ENCODE peak calls at places on chromosomes 16 and 17, in nine cellular contexts. E is psoas muscle; O is CD8-positive, alpha-beta T cell; G is DND-41; B is GM23248; L is HepG2; U is heart left ventricle; D is aorta; X is transverse colon. V is an unnamed sample. For H3K4me1, the result is how much of the 10 kb centered on the place peaks cover.

GRCh38 chr16:8594149-8594666 is 3.9 kb upstream of the TMEM114 start:
- DNase-seq in E (no peak), O (no peak), G (no peak), B (no peak), L (no peak), U (no peak), D (no peak), X (no peak), V (no peak)

GRCh38 chr17:30093463-30094147 is 23.0 kb upstream of the NSRP1 start:
- DNase-seq in E (peak), O (peak), G (peak), B (peak), L (peak), U (peak), D (no peak), X (peak), V (peak)

GRCh38 chr16:73956592-73957495 is 339.8 kb upstream of the PSMD7 start:
- DNase-seq in E (no peak), O (no peak), G (peak), B (peak), L (peak), U (peak), D (peak), X (peak), V (no peak)

GRCh38 chr17:2931426-2931825 is 132.0 kb downstream of the OR1D5 start:
- DNase-seq in E (no peak), O (no peak), G (no peak), B (no peak), L (peak), U (no peak), D (no peak), X (no peak), V (no peak)

GRCh38 chr17:72244494-72244893 is 123.7 kb downstream of the SOX9 start:
- DNase-seq in E (no peak), O (no peak), G (no peak), B (no peak), L (no peak), U (no peak), D (no peak), X (no peak), V (no peak)

GRCh38 chr17:10089221-10089799 is 109.1 kb downstream of the GAS7 start:
- DNase-seq in E (no peak), O (no peak), G (no peak), B (no peak), L (no peak), U (no peak), D (no peak), X (no peak), V (no peak)

GRCh38 chr16:22189473-22190168 is 16.5 kb upstream of the EEF2K start:
- DNase-seq in E (peak), O (peak), G (peak), B (peak), L (no peak), U (peak), D (peak), X (peak), V (peak)

GRCh38 chr17:75723201-75723930 is 2.1 kb downstream of the ITGB4 start:
- DNase-seq in E (no peak), O (no peak), G (no peak), B (peak), L (no peak), U (no peak), D (no peak), X (peak), V (no peak)

GRCh38 chr16:2912330-2913199 is 834 bp downstream of the FLYWCH1 start:
- DNase-seq in E (peak), O (no peak), G (peak), B (peak), L (peak), U (no peak), D (peak), X (peak), V (no peak)

GRCh38 chr17:73969956-73970355 is 233.5 kb upstream of the RPL38 start:
- DNase-seq in E (no peak), O (no peak), G (no peak), B (no peak), L (no peak), U (peak), D (peak), X (peak), V (no peak)

GRCh38 chr16:17519556-17519955 is 48.8 kb upstream of the XYLT1 start:
- DNase-seq in E (no peak), O (no peak), G (no peak), B (no peak), L (no peak), U (no peak), D (no peak), X (no peak), V (no peak)

GRCh38 chr16:66996324-66996982 is 8.1 kb downstream of the CES4A start:
- DNase-seq in E (peak), O (no peak), G (no peak), B (peak), L (peak), U (no peak), D (peak), X (no peak), V (no peak)

GRCh38 chr16:13055480-13055879 is 154.1 kb downstream of the SHISA9 start:
- DNase-seq in E (no peak), O (no peak), G (no peak), B (no peak), L (no peak), U (no peak), D (no peak), X (no peak), V (no peak)

GRCh38 chr17:35084987-35085386 is 21.5 kb upstream of the RFFL start:
- DNase-seq in E (no peak), O (no peak), G (no peak), B (peak), L (no peak), U (no peak), D (no peak), X (peak), V (no peak)
- H3K4me1 ChIP-seq in E (under half), O (half or more), G (under half), B (under half), L (half or more), U (under half), D (under half), X (half or more), V (half or more)

DNA sequence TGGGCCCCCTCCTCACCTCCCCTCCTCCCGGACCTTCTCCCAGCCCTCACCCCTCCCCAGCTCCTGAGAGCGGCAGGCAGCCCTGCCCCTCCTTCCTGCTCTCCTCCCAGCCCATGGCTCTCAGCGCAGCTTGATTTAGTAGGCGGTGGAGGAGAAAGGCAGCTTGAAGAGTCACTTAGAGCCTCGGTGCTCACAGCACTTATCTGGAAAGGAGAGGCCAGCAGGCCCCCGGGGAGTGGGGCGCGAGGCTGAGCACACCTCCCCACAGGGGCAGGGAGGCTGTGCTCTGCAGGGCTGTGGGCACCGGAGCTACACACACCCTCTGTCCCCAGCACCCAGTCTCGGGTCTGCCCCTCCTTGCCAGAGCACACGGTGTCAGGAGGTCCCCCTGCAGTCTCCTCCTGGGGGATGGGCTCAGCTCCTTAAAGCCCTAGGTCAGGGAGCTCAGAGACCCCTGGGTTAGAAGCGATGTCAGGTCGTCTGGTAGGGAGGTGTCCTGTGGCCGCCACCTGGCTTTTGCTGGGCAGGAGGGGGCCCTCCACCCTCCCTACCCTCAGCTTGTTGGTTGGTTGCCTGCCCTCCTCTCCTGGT is 151.2 kb upstream of the GSE1 start:
- DNase-seq in E (no peak), O (no peak), G (peak), B (peak), L (no peak), U (no peak), D (no peak), X (no peak), V (no peak)
- H3K4me3 ChIP-seq in E (peak), O (peak), G (peak), B (peak), L (no peak), U (peak), D (no peak), X (peak), V (peak)

GRCh38 chr17:7881655-7882054 is 6.9 kb upstream of the CHD3 start:
- DNase-seq in E (no peak), O (no peak), G (no peak), B (no peak), L (no peak), U (no peak), D (no peak), X (no peak), V (no peak)
- H3K27ac ChIP-seq in E (no peak), O (no peak), G (no peak), B (no peak), L (no peak), U (no peak), D (no peak), X (peak), V (no peak)

GRCh38 chr16:27425961-27426360 is 24.0 kb downstream of the IL21R start:
- DNase-seq in E (no peak), O (no peak), G (no peak), B (no peak), L (no peak), U (no peak), D (no peak), X (no peak), V (no peak)

GRCh38 chr16:27426423-27427408 is 24.7 kb downstream of the IL21R start:
- DNase-seq in E (no peak), O (peak), G (peak), B (peak), L (peak), U (peak), D (peak), X (peak), V (peak)

GRCh38 chr16:27429330-27429871 is 27.4 kb downstream of the IL21R start:
- DNase-seq in E (no peak), O (no peak), G (no peak), B (no peak), L (no peak), U (peak), D (no peak), X (no peak), V (no peak)

GRCh38 chr16:27428035-27428785 is 26.2 kb downstream of the IL21R start:
- DNase-seq in E (no peak), O (no peak), G (no peak), B (no peak), L (no peak), U (peak), D (no peak), X (no peak), V (peak)

GRCh38 chr16:27427538-27427937 is 25.6 kb downstream of the IL21R start:
- DNase-seq in E (no peak), O (no peak), G (no peak), B (no peak), L (no peak), U (peak), D (no peak), X (no peak), V (no peak)
- H3K4me1 ChIP-seq in E (under half), O (under half), G (under half), B (under half), L (under half), U (under half), D (under half), X (under half), V (under half)

GRCh38 chr17:28898261-28898955 is 875 bp upstream of the FLOT2 start:
- DNase-seq in E (no peak), O (no peak), G (no peak), B (no peak), L (no peak), U (no peak), D (no peak), X (no peak), V (no peak)

GRCh38 chr17:28896491-28896883 is 1.0 kb downstream of the FLOT2 start:
- DNase-seq in E (no peak), O (no peak), G (no peak), B (peak), L (no peak), U (no peak), D (no peak), X (no peak), V (no peak)

GRCh38 chr17:28895794-28896447 is 1.6 kb downstream of the FLOT2 start:
- DNase-seq in E (no peak), O (no peak), G (no peak), B (no peak), L (no peak), U (no peak), D (no peak), X (no peak), V (no peak)

GRCh38 chr17:28897769-28898259 is 281 bp upstream of the FLOT2 start:
- DNase-seq in E (no peak), O (no peak), G (no peak), B (no peak), L (no peak), U (no peak), D (peak), X (no peak), V (no peak)

GRCh38 chr17:28896884-28897768 is at the start of gene FLOT2:
- DNase-seq in E (peak), O (peak), G (peak), B (peak), L (peak), U (peak), D (peak), X (peak), V (peak)
- H3K4me3 ChIP-seq in E (peak), O (peak), G (peak), B (peak), L (peak), U (peak), D (peak), X (peak), V (peak)

GRCh38 chr17:17576772-17577234 is 14.7 kb downstream of the PEMT start:
- DNase-seq in E (no peak), O (no peak), G (no peak), B (no peak), L (no peak), U (no peak), D (no peak), X (no peak), V (no peak)

GRCh38 chr17:17572010-17572785 is 19.3 kb downstream of the PEMT start:
- DNase-seq in E (no peak), O (no peak), G (no peak), B (no peak), L (peak), U (no peak), D (no peak), X (no peak), V (no peak)

GRCh38 chr17:17577373-17577772 is 14.1 kb downstream of the PEMT start:
- DNase-seq in E (no peak), O (no peak), G (no peak), B (no peak), L (no peak), U (no peak), D (no peak), X (no peak), V (no peak)

GRCh38 chr17:17573912-17574311 is 17.6 kb downstream of the PEMT start:
- DNase-seq in E (no peak), O (no peak), G (no peak), B (no peak), L (no peak), U (no peak), D (no peak), X (no peak), V (no peak)

DNA sequence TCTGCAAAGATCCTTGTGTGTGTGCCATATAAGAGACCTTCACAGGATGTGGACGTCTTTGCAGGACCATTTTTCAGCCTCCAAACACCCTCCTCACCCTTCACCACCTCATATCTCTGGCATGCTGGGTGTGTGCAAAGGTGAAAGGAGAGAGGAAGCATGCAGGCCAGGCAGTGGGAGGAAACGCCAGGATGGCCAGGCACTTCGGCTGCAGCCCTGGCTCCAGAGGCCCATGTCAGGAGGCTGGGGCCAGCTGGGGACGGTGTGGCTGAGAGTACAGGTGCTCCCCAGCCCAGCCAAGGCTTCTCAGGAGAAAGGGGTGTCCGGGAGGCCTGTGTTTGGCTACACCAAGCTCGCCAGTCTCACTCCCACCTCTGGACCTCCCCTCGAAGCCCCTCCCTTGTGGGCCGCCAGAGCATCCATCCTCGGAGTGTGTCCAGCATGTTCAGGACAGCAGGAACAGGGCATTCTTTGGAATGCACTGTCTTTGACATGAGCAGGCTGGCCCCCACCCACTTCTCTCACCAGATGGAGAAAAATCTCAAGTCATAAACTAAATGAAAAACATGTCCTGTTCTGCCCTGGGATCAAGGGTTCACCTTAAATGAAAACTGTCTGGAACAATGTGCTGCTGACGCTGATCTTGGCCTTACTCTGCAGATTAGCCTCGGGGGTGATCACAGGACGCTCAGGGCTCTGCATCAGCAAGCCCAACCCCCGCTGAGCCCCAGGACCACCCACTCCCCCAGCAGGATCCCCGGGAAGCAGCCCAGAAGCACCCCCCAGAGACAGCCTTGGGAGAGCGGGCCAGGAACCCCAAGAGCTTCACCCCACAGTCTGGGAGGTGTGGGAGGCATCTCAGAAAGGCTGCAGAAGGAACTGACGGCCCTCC is 15.9 kb downstream of the PEMT start:
- DNase-seq in E (no peak), O (no peak), G (no peak), B (peak), L (no peak), U (no peak), D (no peak), X (no peak), V (no peak)
- H3K27ac ChIP-seq in E (no peak), O (no peak), G (no peak), B (no peak), L (no peak), U (no peak), D (no peak), X (no peak), V (no peak)

DNA sequence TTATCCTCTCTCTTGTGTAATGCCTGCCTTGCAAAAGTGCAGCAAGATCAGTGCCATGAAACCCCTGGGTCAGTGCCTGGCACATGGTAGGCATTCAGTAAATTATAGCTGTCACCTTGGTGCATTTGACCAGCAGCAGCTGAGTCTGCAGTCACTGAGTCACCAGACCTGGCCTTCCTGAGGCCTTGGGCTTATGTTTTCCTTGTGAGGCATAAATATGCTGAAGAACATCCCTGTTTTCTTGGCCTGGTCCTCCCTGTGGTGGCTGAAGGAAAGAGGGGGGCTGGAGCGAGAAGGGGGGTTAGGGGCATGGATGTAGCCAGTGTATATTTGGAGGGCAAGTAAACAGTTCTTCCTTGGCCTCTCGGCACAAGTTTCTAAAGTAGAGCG is 26.4 kb downstream of the EPN2 start:
- DNase-seq in E (peak), O (no peak), G (no peak), B (peak), L (no peak), U (no peak), D (peak), X (no peak), V (no peak)
- H3K4me1 ChIP-seq in E (half or more), O (under half), G (under half), B (under half), L (under half), U (half or more), D (under half), X (under half), V (under half)

V was measured in CD8-positive, alpha-beta memory T cell.